ENCODE peak calls at places on chromosomes 11 and 22, in four cellular contexts. Z is bronchial epithelial cell, N is BE2C, O is aorta. D is an unnamed sample.

GRCh38 chr22:20863356-20863755 is 4.5 kb downstream of the SNAP29 start:
- DNase-seq in Z (no peak), O (peak; percentile 35), N (no peak), D (no peak)

GRCh38 chr22:42388130-42388797 is 43.9 kb downstream of the NFAM1 start:
- DNase-seq in Z (peak; percentile 51), N (peak; percentile 89), O (no peak), D (peak; percentile 9)

GRCh38 chr11:66258473-66258893 is 10.0 kb upstream of the RAB1B start:
- DNase-seq in Z (no peak), O (no peak), N (no peak), D (no peak)

GRCh38 chr11:97764193-97764592 is 1256.6 kb upstream of the CNTN5 start:
- DNase-seq in O (no peak), N (no peak), Z (no peak), D (no peak)

GRCh38 chr11:75966546-75967287 is 151.7 kb downstream of the UVRAG start:
- DNase-seq in Z (peak; percentile 70), O (no peak), N (no peak), D (peak; percentile 67)

GRCh38 chr22:40156001-40156516 is 21.7 kb upstream of the TNRC6B start:
- DNase-seq in Z (peak; percentile 94), O (no peak), N (no peak), D (peak; percentile 58)

GRCh38 chr11:110196241-110196754 is 100.1 kb downstream of the RDX start:
- DNase-seq in O (no peak), Z (peak; percentile 99), N (no peak), D (peak; percentile 84)

GRCh38 chr11:69992943-69993694 is 85.0 kb upstream of the ANO1 start:
- DNase-seq in O (no peak), N (no peak), Z (peak; percentile 4), D (no peak)

GRCh38 chr11:11748706-11749365 is 92.9 kb upstream of the USP47 start:
- DNase-seq in O (no peak), N (no peak), Z (peak; percentile 70), D (peak; percentile 14)

GRCh38 chr11:65793144-65793581 is 6.3 kb downstream of the OVOL1 start:
- DNase-seq in O (no peak), N (no peak), Z (peak; percentile 91), D (no peak)

GRCh38 chr11:107683807-107684206 is 28.0 kb downstream of the SLN start:
- DNase-seq in O (no peak), Z (peak; percentile 16), N (peak; percentile 18), D (no peak)

GRCh38 chr11:64246874-64247728 is at the start of gene PPP1R14B:
- DNase-seq in O (peak; percentile 97), Z (peak; percentile 69), N (peak; percentile 88), D (peak; percentile 68)

GRCh38 chr11:64538501-64538951 is 52.5 kb upstream of the SLC22A12 start:
- DNase-seq in N (no peak), Z (no peak), O (peak; percentile 51), D (no peak)

GRCh38 chr11:11973361-11973800 is 35.0 kb downstream of the DKK3 start:
- DNase-seq in N (no peak), O (peak; percentile 87), Z (no peak), D (peak; percentile 83)

GRCh38 chr11:102950622-102951081 is 4.9 kb downstream of the MMP13 start:
- DNase-seq in O (no peak), N (no peak), Z (peak; percentile 69), D (no peak)

GRCh38 chr22:33065230-33065629 is 7.0 kb upstream of the SYN3 start:
- DNase-seq in Z (no peak), N (no peak), O (no peak), D (no peak)

GRCh38 chr22:46390652-46391301 is 55.3 kb downstream of the TRMU start:
- DNase-seq in N (peak; percentile 73), O (no peak), Z (peak; percentile 75), D (peak; percentile 22)

GRCh38 chr22:20430641-20431519 is 6.7 kb downstream of the SCARF2 start:
- DNase-seq in Z (peak; percentile 15), O (peak; percentile 82), N (peak; percentile 84), D (peak; percentile 35)

GRCh38 chr11:75722669-75723042 is 5.0 kb downstream of the MOGAT2 start:
- DNase-seq in O (no peak), N (no peak), Z (no peak), D (no peak)

GRCh38 chr11:119782673-119783072 is 53.7 kb upstream of the NECTIN1 start:
- DNase-seq in N (no peak), O (peak; percentile 69), Z (no peak), D (peak; percentile 62)

GRCh38 chr22:29503811-29504372 is 23.9 kb downstream of the NEFH start:
- DNase-seq in Z (no peak), O (no peak), N (peak; percentile 59), D (peak; percentile 60)

GRCh38 chr22:41234815-41235687 is 5.7 kb downstream of the CHADL start:
- DNase-seq in O (no peak), N (no peak), Z (no peak), D (no peak)

GRCh38 chr11:10305964-10306918 is 1.4 kb downstream of the ADM start:
- DNase-seq in O (peak; percentile 78), N (peak; percentile 39), Z (no peak), D (no peak)

GRCh38 chr22:20114506-20115475 is 1.1 kb upstream of the RANBP1 start:
- DNase-seq in Z (no peak), O (peak; percentile 65), N (peak; percentile 13), D (no peak)

GRCh38 chr11:68206211-68206610 is 6.9 kb downstream of the KMT5B start:
- DNase-seq in O (no peak), N (no peak), Z (peak; percentile 65), D (peak; percentile 32)

GRCh38 chr11:59556883-59557205 is 45.5 kb downstream of the OR4D9 start:
- DNase-seq in O (no peak), N (no peak), Z (no peak), D (no peak)

GRCh38 chr22:27129266-27129665 is 471.9 kb downstream of the MIAT start:
- DNase-seq in Z (peak; percentile 98), N (no peak), O (no peak), D (peak; percentile 86)

GRCh38 chr22:24751518-24751917 is 23.0 kb downstream of the PIWIL3 start:
- DNase-seq in Z (peak; percentile 84), O (no peak), N (no peak), D (no peak)
- H3K27me3 ChIP-seq in Z (no peaks in the 10 kb centered on the region), O (no peaks in the 10 kb centered on the region), N (no peaks in the 10 kb centered on the region), D (peaks cover 20% of the 10 kb centered on the region)

DNA sequence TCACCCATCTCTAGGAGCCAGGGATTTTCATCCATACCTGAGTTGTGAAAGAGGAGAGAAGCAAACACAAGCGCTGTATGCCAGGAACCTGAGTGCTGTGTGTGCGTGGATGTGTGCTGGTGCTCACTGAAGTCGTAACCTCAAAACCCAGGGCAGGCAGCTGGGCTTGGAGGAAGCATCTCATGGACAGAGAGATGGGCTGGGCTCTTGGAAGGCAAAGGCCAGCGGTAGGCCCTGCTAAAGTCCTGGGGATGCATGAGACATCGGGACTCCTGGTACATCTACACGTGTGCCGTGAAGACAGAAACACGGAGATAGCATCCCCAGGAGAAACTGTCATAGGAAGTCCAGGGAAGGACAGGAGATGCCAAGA is 1.5 kb upstream of the NPTXR start:
- DNase-seq in N (no peak), Z (no peak), O (no peak), D (no peak)
- H3K27me3 ChIP-seq in N (no peaks in the 10 kb centered on the region), Z (peaks cover 30% of the 10 kb centered on the region), O (no peaks in the 10 kb centered on the region), D (peaks cover 13% of the 10 kb centered on the region)

GRCh38 chr22:43922123-43922522 is 1.5 kb upstream of the PNPLA3 start:
- DNase-seq in N (no peak), Z (no peak), O (no peak), D (no peak)
- H3K27me3 ChIP-seq in N (peaks cover 3% of the 10 kb centered on the region), Z (peaks cover under 1% of the 10 kb centered on the region), O (no peaks in the 10 kb centered on the region), D (no peaks in the 10 kb centered on the region)

GRCh38 chr11:114367244-114367957 is 32.9 kb downstream of the C11orf71 start:
- DNase-seq in O (no peak), Z (no peak), N (no peak), D (no peak)

GRCh38 chr11:114366331-114367243 is 33.7 kb downstream of the C11orf71 start:
- DNase-seq in N (no peak), Z (peak; percentile 33), O (no peak), D (peak; percentile 88)

GRCh38 chr11:114375052-114375451 is 25.3 kb downstream of the C11orf71 start:
- DNase-seq in Z (no peak), N (no peak), O (no peak), D (no peak)

DNA sequence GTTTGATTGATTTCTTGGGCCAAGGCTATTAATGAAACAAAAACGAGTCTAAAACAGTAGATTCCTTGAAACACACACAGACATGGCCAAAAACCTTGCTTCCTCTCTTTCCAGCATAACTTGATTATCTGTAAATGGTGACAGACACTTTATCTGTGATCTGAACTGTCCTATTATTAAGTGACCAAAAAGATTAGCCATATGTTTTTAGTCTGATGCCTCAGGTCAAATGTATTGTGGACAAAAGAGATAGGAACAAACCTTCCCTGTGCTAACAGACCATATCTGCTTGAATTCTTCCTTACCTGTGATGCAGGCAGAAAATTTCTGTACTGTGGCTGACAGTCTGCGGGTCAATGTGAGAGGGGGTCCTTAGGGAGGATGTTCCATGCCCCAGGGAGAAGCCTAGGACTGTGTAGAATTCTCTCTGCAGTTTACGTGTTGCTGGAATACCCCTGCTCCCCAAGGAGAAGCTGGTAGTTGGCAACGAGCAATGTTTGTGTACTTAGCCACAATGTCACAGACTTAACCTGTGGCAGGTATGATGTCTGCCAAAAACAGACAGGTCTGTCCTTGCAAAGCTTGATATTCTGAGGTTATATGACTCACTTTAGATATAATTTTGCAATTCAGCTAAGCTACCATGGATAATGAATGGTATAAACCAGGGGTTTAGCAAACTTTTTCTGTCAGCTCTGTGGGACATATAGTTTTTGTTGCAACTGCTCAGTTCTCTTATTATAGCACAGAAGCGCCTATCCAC is 31.2 kb downstream of the C11orf71 start:
- DNase-seq in N (no peak), O (no peak), Z (peak; percentile 59), D (no peak)
- H3K27me3 ChIP-seq in N (peaks cover 6% of the 10 kb centered on the region), O (no peaks in the 10 kb centered on the region), Z (no peaks in the 10 kb centered on the region), D (no peaks in the 10 kb centered on the region)

GRCh38 chr11:1411301-1411700 is 21.6 kb downstream of the BRSK2 start:
- DNase-seq in O (no peak), N (no peak), Z (no peak), D (no peak)

GRCh38 chr11:1408346-1408745 is 18.6 kb downstream of the BRSK2 start:
- DNase-seq in N (no peak), Z (no peak), O (no peak), D (no peak)

GRCh38 chr11:1410366-1411291 is 20.9 kb downstream of the BRSK2 start:
- DNase-seq in Z (no peak), N (no peak), O (no peak), D (no peak)

GRCh38 chr11:1407668-1408067 is 17.9 kb downstream of the BRSK2 start:
- DNase-seq in Z (no peak), N (no peak), O (no peak), D (no peak)

GRCh38 chr11:1409108-1409851 is 19.5 kb downstream of the BRSK2 start:
- DNase-seq in N (no peak), Z (no peak), O (no peak), D (no peak)
- H3K27me3 ChIP-seq in N (no peaks in the 10 kb centered on the region), Z (no peaks in the 10 kb centered on the region), O (no peaks in the 10 kb centered on the region), D (no peaks in the 10 kb centered on the region)

GRCh38 chr11:2248242-2248641 is 22.1 kb downstream of the ASCL2 start:
- DNase-seq in O (peak; percentile 61), N (no peak), Z (no peak), D (no peak)

GRCh38 chr11:2249191-2249916 is 21.0 kb downstream of the ASCL2 start:
- DNase-seq in N (no peak), O (no peak), Z (no peak), D (no peak)

GRCh38 chr11:2250041-2250440 is 20.3 kb downstream of the ASCL2 start:
- DNase-seq in N (no peak), Z (no peak), O (no peak), D (no peak)

GRCh38 chr11:2248762-2249161 is 21.6 kb downstream of the ASCL2 start:
- DNase-seq in O (no peak), N (no peak), Z (no peak), D (no peak)

GRCh38 chr11:2247496-2247895 is 22.9 kb downstream of the ASCL2 start:
- DNase-seq in N (no peak), Z (no peak), O (no peak), D (no peak)
- H3K27me3 ChIP-seq in N (no peaks in the 10 kb centered on the region), Z (peaks cover 2% of the 10 kb centered on the region), O (no peaks in the 10 kb centered on the region), D (peaks cover 4% of the 10 kb centered on the region)